ENCODE peak calls at places on chromosomes 1 and 21, in seven cellular contexts. H, U, G, X, M, N and Z are unnamed samples. For H3K36me3, the result is how much of the 10 kb centered on the place peaks cover.

GRCh38 chr21:20249401-20249800 is 748.8 kb upstream of the NCAM2 start:
- DNase-seq in H (no peak), U (no peak), G (no peak), X (no peak), M (no peak), N (no peak), Z (no peak)

GRCh38 chr1:196660912-196661311 is 9.1 kb downstream of the CFH start:
- DNase-seq in H (peak), U (peak), G (no peak), X (peak), M (no peak), N (peak), Z (peak)

GRCh38 chr1:159900755-159901335 is 880 bp upstream of the CFAP45 start:
- DNase-seq in H (no peak), U (no peak), G (no peak), X (no peak), M (no peak), N (no peak), Z (no peak)

GRCh38 chr1:74392848-74393247 is 119.6 kb downstream of the LRRC53 start:
- DNase-seq in H (no peak), U (no peak), G (no peak), X (no peak), M (no peak), N (no peak), Z (no peak)

GRCh38 chr1:15960808-15961207 is 15.1 kb downstream of the ZBTB17 start:
- DNase-seq in H (no peak), U (no peak), G (no peak), X (no peak), M (no peak), N (no peak), Z (no peak)

GRCh38 chr1:172117800-172118199 is 276.5 kb downstream of the DNM3 start:
- DNase-seq in H (no peak), U (no peak), G (no peak), X (no peak), M (no peak), N (no peak), Z (peak)

GRCh38 chr1:70627910-70628309 is 216.8 kb downstream of the CTH start:
- DNase-seq in H (no peak), U (no peak), G (no peak), X (no peak), M (no peak), N (no peak), Z (no peak)

GRCh38 chr1:214277704-214278635 is 3.0 kb upstream of the SMYD2 start:
- DNase-seq in H (no peak), U (no peak), G (no peak), X (no peak), M (no peak), N (no peak), Z (no peak)

GRCh38 chr21:36854391-36854790 is 112.1 kb downstream of the HLCS start:
- DNase-seq in H (peak), U (peak), G (no peak), X (peak), M (no peak), N (peak), Z (no peak)

GRCh38 chr1:65067491-65068201 is 80.4 kb upstream of the AK4 start:
- DNase-seq in H (peak), U (peak), G (peak), X (peak), M (peak), N (peak), Z (peak)

GRCh38 chr1:227947678-227948492 is at the start of gene WNT9A:
- DNase-seq in H (peak), U (peak), G (peak), X (peak), M (peak), N (peak), Z (peak)

GRCh38 chr1:221457706-221458429 is 284.0 kb downstream of the DUSP10 start:
- DNase-seq in H (no peak), U (no peak), G (no peak), X (no peak), M (no peak), N (no peak), Z (no peak)

GRCh38 chr1:22976461-22977243 is 4.0 kb upstream of the LACTBL1 start:
- DNase-seq in H (peak), U (peak), G (no peak), X (peak), M (peak), N (peak), Z (peak)

GRCh38 chr1:58888776-58889341 is 105.0 kb upstream of the JUN start:
- DNase-seq in H (no peak), U (no peak), G (no peak), X (no peak), M (no peak), N (no peak), Z (no peak)

GRCh38 chr1:201346337-201346939 is 31.0 kb downstream of the TNNT2 start:
- DNase-seq in H (peak), U (peak), G (no peak), X (peak), M (no peak), N (peak), Z (no peak)

GRCh38 chr1:11648732-11649158 is 5.5 kb downstream of the FBXO2 start:
- DNase-seq in H (peak), U (peak), G (no peak), X (peak), M (no peak), N (no peak), Z (peak)

GRCh38 chr1:160779662-160780397 is 16.1 kb upstream of the LY9 start:
- DNase-seq in H (peak), U (peak), G (no peak), X (peak), M (no peak), N (no peak), Z (no peak)

GRCh38 chr1:17948594-17948993 is 159.0 kb upstream of the IGSF21 start:
- DNase-seq in H (peak), U (no peak), G (no peak), X (no peak), M (no peak), N (no peak), Z (no peak)

GRCh38 chr1:2907051-2907450 is 105.6 kb upstream of the TTC34 start:
- DNase-seq in H (no peak), U (no peak), G (no peak), X (no peak), M (no peak), N (no peak), Z (no peak)

GRCh38 chr1:177913762-177914540 is 55.9 kb downstream of the SEC16B start:
- DNase-seq in H (peak), U (peak), G (no peak), X (peak), M (no peak), N (no peak), Z (no peak)

GRCh38 chr21:35084869-35085268 is 35.8 kb upstream of the RUNX1 start:
- DNase-seq in H (no peak), U (peak), G (no peak), X (no peak), M (no peak), N (peak), Z (no peak)

GRCh38 chr1:15510611-15511405 is 13.2 kb downstream of the CASP9 start:
- DNase-seq in H (no peak), U (peak), G (no peak), X (no peak), M (no peak), N (no peak), Z (no peak)

GRCh38 chr1:169570172-169570574 is 16.1 kb downstream of the F5 start:
- DNase-seq in H (no peak), U (peak), G (no peak), X (peak), M (no peak), N (no peak), Z (no peak)

GRCh38 chr1:37478451-37478871 is 4.1 kb downstream of the ZC3H12A start:
- DNase-seq in H (no peak), U (peak), G (no peak), X (peak), M (no peak), N (no peak), Z (no peak)

GRCh38 chr21:34132202-34132601 is 58.8 kb downstream of the MRPS6 start:
- DNase-seq in H (no peak), U (no peak), G (no peak), X (no peak), M (no peak), N (no peak), Z (no peak)

GRCh38 chr1:49229555-49229954 is 452.9 kb upstream of the BEND5 start:
- DNase-seq in H (no peak), U (peak), G (no peak), X (peak), M (no peak), N (no peak), Z (no peak)

GRCh38 chr1:172343246-172344099 is 77.0 kb upstream of the C1orf105 start:
- DNase-seq in H (no peak), U (peak), G (no peak), X (no peak), M (no peak), N (peak), Z (no peak)

GRCh38 chr1:198873696-198874230 is 234.9 kb downstream of the PTPRC start:
- DNase-seq in H (no peak), U (no peak), G (no peak), X (no peak), M (no peak), N (no peak), Z (no peak)

GRCh38 chr1:64006276-64007051 is 197.0 kb upstream of the UBE2U start:
- DNase-seq in H (no peak), U (peak), G (no peak), X (peak), M (no peak), N (peak), Z (no peak)

GRCh38 chr1:68320349-68320748 is 88.0 kb upstream of the WLS start:
- DNase-seq in H (peak), U (no peak), G (no peak), X (no peak), M (no peak), N (no peak), Z (no peak)

GRCh38 chr1:36164399-36164798 is 8.4 kb downstream of the MAP7D1 start:
- DNase-seq in H (no peak), U (no peak), G (no peak), X (no peak), M (no peak), N (no peak), Z (no peak)

GRCh38 chr1:36166136-36166535 is 10.2 kb downstream of the MAP7D1 start:
- DNase-seq in H (no peak), U (no peak), G (no peak), X (no peak), M (no peak), N (no peak), Z (no peak)

GRCh38 chr1:36165145-36165544 is 9.2 kb downstream of the MAP7D1 start:
- DNase-seq in H (no peak), U (no peak), G (no peak), X (no peak), M (no peak), N (no peak), Z (no peak)

GRCh38 chr1:36168538-36168937 is 12.6 kb downstream of the MAP7D1 start:
- DNase-seq in H (no peak), U (no peak), G (no peak), X (no peak), M (no peak), N (no peak), Z (no peak)

DNA sequence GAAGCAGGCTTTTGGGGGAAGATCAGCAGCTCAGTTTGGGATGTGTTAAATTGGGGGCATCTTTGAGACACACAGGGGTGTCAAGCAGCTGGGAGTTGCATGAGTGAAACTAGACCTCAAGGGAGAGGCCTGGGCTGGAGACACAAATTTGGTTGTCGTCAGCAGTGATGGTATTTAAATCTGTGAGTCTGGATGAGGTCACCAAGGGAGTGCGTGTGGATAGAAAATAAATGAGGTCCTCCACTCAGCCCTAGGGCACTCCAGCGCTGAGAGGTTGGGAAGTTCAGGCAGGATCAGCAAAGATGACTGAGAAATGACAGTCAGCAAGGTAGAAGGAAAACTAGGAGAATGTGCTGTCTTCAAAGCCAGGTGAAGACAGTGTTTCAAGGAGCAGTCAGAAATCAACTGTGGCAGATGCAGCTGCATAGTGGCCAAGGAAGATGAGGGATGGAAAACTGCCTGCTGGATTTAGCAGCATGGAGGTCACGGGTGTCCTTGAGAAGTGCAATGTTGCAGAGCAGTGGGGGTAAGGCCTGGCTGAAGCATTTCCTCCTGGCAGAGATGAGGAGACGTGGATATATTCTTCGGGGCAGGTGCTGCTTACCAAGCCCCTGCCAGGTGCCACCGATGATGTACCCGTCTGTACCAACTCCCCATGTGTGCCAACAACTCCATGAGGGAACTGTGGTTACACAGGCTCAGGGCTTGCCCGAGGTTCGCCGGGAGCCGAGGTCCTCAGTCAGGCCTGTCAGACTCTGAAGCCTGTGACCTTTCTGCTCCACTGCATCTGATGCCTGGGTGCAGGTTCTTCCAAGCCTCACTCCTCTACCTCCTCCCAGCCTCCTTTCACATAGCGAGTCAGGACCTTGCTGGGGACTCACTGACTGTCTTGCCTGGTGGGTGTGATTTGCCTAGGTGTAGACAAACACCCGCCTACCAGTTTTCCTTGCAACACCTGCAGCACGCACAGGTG is 11.3 kb downstream of the MAP7D1 start:
- DNase-seq in H (no peak), U (peak), G (no peak), X (no peak), M (no peak), N (no peak), Z (no peak)
- H3K36me3 ChIP-seq in H (under half), U (under half), G (under half), X (under half), M (half or more), N (half or more), Z (under half)

GRCh38 chr1:20290624-20291597 is at the start of gene VWA5B1:
- DNase-seq in H (peak), U (no peak), G (no peak), X (peak), M (no peak), N (no peak), Z (no peak)
- H3K36me3 ChIP-seq in H (under half), U (under half), G (under half), X (under half), M (under half), N (under half), Z (under half)

DNA sequence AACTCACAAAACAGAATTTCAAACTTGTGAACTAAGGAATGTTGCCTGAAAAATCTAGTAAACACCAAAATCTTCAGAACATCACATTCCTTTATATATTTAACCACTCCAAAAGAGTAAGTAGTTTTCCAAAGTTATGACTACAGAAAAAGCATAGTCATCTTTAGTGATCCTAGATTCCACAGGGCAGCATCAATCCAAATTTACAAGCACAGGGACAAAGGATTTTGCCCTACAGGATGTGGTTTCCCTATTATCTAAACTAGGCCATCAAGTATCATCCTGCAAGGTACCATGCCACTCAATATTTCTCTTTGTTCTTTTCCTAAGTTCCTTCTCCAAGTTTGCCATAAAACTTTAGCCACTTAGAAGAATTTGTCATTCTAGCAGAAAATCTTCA is 33.0 kb downstream of the COP1 start:
- DNase-seq in H (no peak), U (no peak), G (no peak), X (no peak), M (no peak), N (peak), Z (no peak)
- H3K36me3 ChIP-seq in H (under half), U (under half), G (under half), X (under half), M (half or more), N (under half), Z (under half)

GRCh38 chr1:21865943-21866628 is 54.0 kb downstream of the LDLRAD2 start:
- DNase-seq in H (peak), U (no peak), G (no peak), X (no peak), M (no peak), N (no peak), Z (no peak)

GRCh38 chr1:21864730-21865129 is 52.7 kb downstream of the LDLRAD2 start:
- DNase-seq in H (no peak), U (no peak), G (no peak), X (no peak), M (no peak), N (no peak), Z (no peak)

GRCh38 chr1:21861602-21862429 is 49.8 kb downstream of the LDLRAD2 start:
- DNase-seq in H (no peak), U (peak), G (no peak), X (no peak), M (no peak), N (peak), Z (no peak)

GRCh38 chr1:21865609-21865942 is 53.5 kb downstream of the LDLRAD2 start:
- DNase-seq in H (no peak), U (no peak), G (no peak), X (no peak), M (no peak), N (no peak), Z (no peak)

GRCh38 chr1:21863981-21864380 is 51.9 kb downstream of the LDLRAD2 start:
- DNase-seq in H (no peak), U (no peak), G (no peak), X (no peak), M (no peak), N (no peak), Z (no peak)
- H3K36me3 ChIP-seq in H (under half), U (under half), G (under half), X (under half), M (half or more), N (half or more), Z (under half)

GRCh38 chr21:32602099-32602498 is 10.1 kb downstream of the CFAP298 start:
- DNase-seq in H (no peak), U (no peak), G (no peak), X (no peak), M (no peak), N (no peak), Z (no peak)
- H3K36me3 ChIP-seq in H (under half), U (under half), G (under half), X (under half), M (half or more), N (under half), Z (half or more)

DNA sequence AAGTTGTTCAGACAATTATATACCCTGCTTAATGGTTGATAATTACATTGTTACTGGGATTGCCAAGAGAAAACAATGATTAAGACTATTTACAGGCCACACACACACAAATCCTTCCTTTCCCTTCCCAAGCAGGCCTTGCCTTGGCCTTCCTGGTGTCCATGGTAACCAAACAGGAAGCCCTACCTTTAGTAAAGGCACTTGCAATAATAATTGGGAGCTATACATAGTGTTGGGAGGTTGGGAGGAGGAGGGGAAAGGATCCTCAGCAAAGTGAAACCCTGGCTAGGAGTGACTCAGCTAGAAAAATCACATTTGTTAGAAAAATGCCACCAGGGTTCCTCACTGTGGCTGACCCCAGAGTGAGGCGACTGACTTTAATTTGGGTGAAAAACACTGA is 122.3 kb upstream of the ADAR start:
- DNase-seq in H (no peak), U (peak), G (no peak), X (no peak), M (no peak), N (peak), Z (no peak)
- H3K36me3 ChIP-seq in H (under half), U (under half), G (under half), X (under half), M (under half), N (under half), Z (under half)

GRCh38 chr21:32916088-32916487 is 109.6 kb upstream of the OLIG2 start:
- DNase-seq in H (no peak), U (no peak), G (no peak), X (no peak), M (no peak), N (no peak), Z (no peak)

GRCh38 chr21:32916522-32917099 is 109.1 kb upstream of the OLIG2 start:
- DNase-seq in H (no peak), U (peak), G (no peak), X (no peak), M (no peak), N (no peak), Z (no peak)

GRCh38 chr21:32914424-32915070 is 111.2 kb upstream of the OLIG2 start:
- DNase-seq in H (no peak), U (no peak), G (no peak), X (no peak), M (no peak), N (no peak), Z (peak)

GRCh38 chr21:32917392-32918135 is 108.2 kb upstream of the OLIG2 start:
- DNase-seq in H (no peak), U (no peak), G (no peak), X (no peak), M (peak), N (no peak), Z (no peak)

DNA sequence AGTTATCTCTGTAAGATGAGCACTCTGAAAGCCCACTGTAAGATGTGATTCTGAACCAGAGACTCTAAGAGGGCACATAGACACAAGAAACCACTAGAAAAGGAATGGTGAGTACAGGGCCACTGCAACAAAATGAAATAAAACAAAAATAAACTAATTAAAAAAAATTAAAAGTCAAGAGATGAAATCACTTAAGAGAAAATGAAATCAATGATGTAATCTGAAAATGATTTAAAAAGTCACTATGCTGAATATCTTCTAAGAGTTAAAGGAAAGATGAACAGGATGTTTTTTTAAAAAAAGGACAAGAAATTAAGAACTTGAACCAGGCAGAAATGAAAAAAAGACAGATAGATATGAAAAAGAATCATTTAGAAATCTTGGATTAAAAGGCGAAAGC is 110.6 kb upstream of the OLIG2 start:
- DNase-seq in H (no peak), U (no peak), G (no peak), X (no peak), M (no peak), N (no peak), Z (no peak)
- H3K36me3 ChIP-seq in H (under half), U (under half), G (under half), X (under half), M (under half), N (under half), Z (under half)

DNA sequence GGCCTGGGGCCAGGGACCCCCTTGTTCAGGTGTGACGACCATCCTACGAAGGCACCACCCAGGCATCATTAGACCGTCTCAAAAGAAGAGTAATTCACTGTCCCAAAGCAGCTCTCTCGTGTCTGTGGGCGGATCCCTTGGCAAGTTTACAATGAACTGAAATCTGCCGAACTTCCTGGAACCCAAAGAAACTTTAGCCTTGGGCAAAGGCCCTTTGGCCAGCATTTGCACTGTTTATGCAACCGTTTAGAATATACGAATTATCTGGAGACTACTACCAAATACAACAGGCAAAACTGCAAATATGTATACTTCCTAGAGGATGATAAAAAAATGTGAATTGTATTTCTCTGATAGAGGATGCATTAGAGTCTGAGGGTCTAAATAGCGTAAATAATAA is 1.4 kb upstream of the SOD1 start:
- DNase-seq in H (no peak), U (peak), G (no peak), X (no peak), M (no peak), N (no peak), Z (no peak)
- H3K36me3 ChIP-seq in H (under half), U (under half), G (under half), X (under half), M (under half), N (under half), Z (under half)

GRCh38 chr1:113012149-113012548 is 56.2 kb upstream of the SLC16A1 start:
- DNase-seq in H (no peak), U (no peak), G (no peak), X (no peak), M (no peak), N (no peak), Z (no peak)
- H3K36me3 ChIP-seq in H (under half), U (under half), G (under half), X (under half), M (under half), N (under half), Z (under half)